ENCODE peak calls at places on chromosomes 11 and 22, in seven cellular contexts. Y, A, M, X, F, W and S are unnamed samples.

GRCh38 chr11:120710354-120711187 is 199.0 kb downstream of the GRIK4 start:
- DNase-seq in Y (peak), A (peak), M (no peak), X (peak), F (peak), W (peak), S (peak)

GRCh38 chr11:71447791-71448256 is 369 bp downstream of the DHCR7 start:
- DNase-seq in Y (peak), A (peak), M (peak), X (no peak), F (peak), W (no peak), S (peak)

GRCh38 chr22:25774575-25775026 is 32.6 kb downstream of the MYO18B start:
- DNase-seq in Y (no peak), A (no peak), M (no peak), X (no peak), F (no peak), W (no peak), S (no peak)

GRCh38 chr11:64622681-64623080 is 31.7 kb downstream of the SLC22A12 start:
- DNase-seq in Y (no peak), A (no peak), M (no peak), X (no peak), F (no peak), W (no peak), S (no peak)

GRCh38 chr22:42793848-42794405 is 63.1 kb downstream of the ARFGAP3 start:
- DNase-seq in Y (no peak), A (no peak), M (peak), X (no peak), F (no peak), W (no peak), S (no peak)

GRCh38 chr11:9015677-9016076 is 11.9 kb upstream of the NRIP3 start:
- DNase-seq in Y (peak), A (peak), M (no peak), X (peak), F (peak), W (no peak), S (peak)

GRCh38 chr11:45683285-45684058 is 18.1 kb upstream of the CHST1 start:
- DNase-seq in Y (no peak), A (no peak), M (peak), X (no peak), F (no peak), W (no peak), S (no peak)

GRCh38 chr22:42334875-42335512 is 64.5 kb upstream of the TCF20 start:
- DNase-seq in Y (no peak), A (peak), M (no peak), X (no peak), F (no peak), W (no peak), S (no peak)

GRCh38 chr11:120608760-120609211 is 97.2 kb downstream of the GRIK4 start:
- DNase-seq in Y (peak), A (no peak), M (no peak), X (peak), F (peak), W (no peak), S (no peak)

GRCh38 chr22:22103078-22103593 is 120.5 kb upstream of the TOP3B start:
- DNase-seq in Y (no peak), A (no peak), M (no peak), X (no peak), F (no peak), W (no peak), S (no peak)

GRCh38 chr11:67272327-67273259 is 6.3 kb downstream of the GRK2 start:
- DNase-seq in Y (no peak), A (no peak), M (peak), X (no peak), F (no peak), W (no peak), S (no peak)

GRCh38 chr22:35900483-35901168 is 128.0 kb downstream of the RBFOX2 start:
- DNase-seq in Y (no peak), A (peak), M (no peak), X (peak), F (no peak), W (no peak), S (no peak)

GRCh38 chr11:61752117-61752924 is at the start of gene MYRF:
- DNase-seq in Y (peak), A (peak), M (no peak), X (no peak), F (peak), W (peak), S (no peak)

GRCh38 chr11:114120606-114121005 is 61.1 kb downstream of the ZBTB16 start:
- DNase-seq in Y (no peak), A (no peak), M (no peak), X (no peak), F (no peak), W (no peak), S (no peak)

GRCh38 chr11:44305643-44306468 is 4.1 kb downstream of the ALX4 start:
- DNase-seq in Y (peak), A (no peak), M (no peak), X (no peak), F (peak), W (no peak), S (peak)

GRCh38 chr11:67351275-67352005 is 1.9 kb downstream of the POLD4 start:
- DNase-seq in Y (peak), A (peak), M (no peak), X (peak), F (peak), W (peak), S (peak)

GRCh38 chr11:83147895-83148294 is 9.0 kb upstream of the PCF11 start:
- DNase-seq in Y (no peak), A (no peak), M (no peak), X (no peak), F (no peak), W (no peak), S (no peak)

GRCh38 chr11:46336781-46337180 is 10.5 kb upstream of the DGKZ start:
- DNase-seq in Y (no peak), A (peak), M (no peak), X (peak), F (no peak), W (no peak), S (no peak)

GRCh38 chr11:119382101-119382500 is 611 bp upstream of the USP2 start:
- DNase-seq in Y (no peak), A (no peak), M (no peak), X (no peak), F (no peak), W (no peak), S (no peak)